ENCODE peak calls at places on chromosomes 3 and 15, in four cellular contexts. One of them, this sample, is unnamed.

GRCh38 chr3:3209057-3209456 is 29.6 kb upstream of the CRBN start:
- DNase-seq in K562: no peak
- DNase-seq in GM12878: no peak
- DNase-seq in H1: no peak
- DNase-seq in this sample: no peak

GRCh38 chr3:181561605-181562031 is 150.1 kb upstream of the SOX2 start:
- DNase-seq in GM12878: no peak
- DNase-seq in H1: no peak
- DNase-seq in K562: no peak
- DNase-seq in this sample: no peak

GRCh38 chr3:160018959-160019358 is 30.3 kb downstream of the IL12A start:
- DNase-seq in H1: no peak
- DNase-seq in K562: no peak
- DNase-seq in GM12878: no peak
- DNase-seq in this sample: no peak

GRCh38 chr3:38964646-38965045 is 87.1 kb downstream of the SCN11A start:
- DNase-seq in GM12878: no peak
- DNase-seq in K562: no peak
- DNase-seq in H1: no peak
- DNase-seq in this sample: no peak

GRCh38 chr3:100521439-100521845 is 29.0 kb downstream of the TMEM45A start:
- DNase-seq in H1: no peak
- DNase-seq in K562: no peak
- DNase-seq in GM12878: peak
- DNase-seq in this sample: no peak

GRCh38 chr3:170486398-170486797 is 67.7 kb downstream of the CLDN11 start:
- DNase-seq in H1: no peak
- DNase-seq in K562: no peak
- DNase-seq in GM12878: no peak
- DNase-seq in this sample: no peak

GRCh38 chr3:108175352-108175751 is 46.9 kb downstream of the IFT57 start:
- DNase-seq in H1: no peak
- DNase-seq in K562: no peak
- DNase-seq in GM12878: no peak
- DNase-seq in this sample: peak

GRCh38 chr15:78914027-78914764 is 30.6 kb downstream of the CTSH start:
- DNase-seq in GM12878: no peak
- DNase-seq in K562: no peak
- DNase-seq in H1: no peak
- DNase-seq in this sample: no peak

GRCh38 chr15:37056168-37056893 is 44.0 kb downstream of the MEIS2 start:
- DNase-seq in K562: peak
- DNase-seq in H1: no peak
- DNase-seq in GM12878: no peak
- DNase-seq in this sample: no peak

GRCh38 chr15:66675456-66675855 is 26.6 kb upstream of the SMAD6 start:
- DNase-seq in GM12878: no peak
- DNase-seq in H1: no peak
- DNase-seq in K562: no peak
- DNase-seq in this sample: no peak

GRCh38 chr3:38585791-38586420 is 63.6 kb downstream of the SCN5A start:
- DNase-seq in GM12878: no peak
- DNase-seq in H1: no peak
- DNase-seq in K562: no peak
- DNase-seq in this sample: no peak

GRCh38 chr3:24145981-24146822 is 201.1 kb downstream of the NR1D2 start:
- DNase-seq in H1: no peak
- DNase-seq in K562: no peak
- DNase-seq in GM12878: no peak
- DNase-seq in this sample: peak

GRCh38 chr15:71199384-71200351 is 84.4 kb downstream of the THSD4 start:
- DNase-seq in GM12878: no peak
- DNase-seq in H1: no peak
- DNase-seq in K562: no peak
- DNase-seq in this sample: peak

GRCh38 chr3:31038086-31038737 is 143.8 kb upstream of the GADL1 start:
- DNase-seq in H1: no peak
- DNase-seq in GM12878: no peak
- DNase-seq in K562: no peak
- DNase-seq in this sample: no peak

GRCh38 chr3:127488141-127488672 is 102.3 kb downstream of the TPRA1 start:
- DNase-seq in K562: no peak
- DNase-seq in H1: no peak
- DNase-seq in GM12878: no peak
- DNase-seq in this sample: no peak

GRCh38 chr15:71469393-71469792 is 341.0 kb upstream of the NR2E3 start:
- DNase-seq in K562: no peak
- DNase-seq in H1: no peak
- DNase-seq in GM12878: no peak
- DNase-seq in this sample: peak

GRCh38 chr3:139660269-139660668 is 17.5 kb downstream of the NMNAT3 start:
- DNase-seq in K562: no peak
- DNase-seq in H1: no peak
- DNase-seq in GM12878: no peak
- DNase-seq in this sample: no peak

GRCh38 chr3:139657936-139658335 is 19.8 kb downstream of the NMNAT3 start:
- DNase-seq in H1: no peak
- DNase-seq in GM12878: no peak
- DNase-seq in K562: no peak
- DNase-seq in this sample: no peak

GRCh38 chr3:139657434-139657833 is 20.3 kb downstream of the NMNAT3 start:
- DNase-seq in GM12878: no peak
- DNase-seq in H1: no peak
- DNase-seq in K562: no peak
- DNase-seq in this sample: no peak

GRCh38 chr3:139655880-139656279 is 21.9 kb downstream of the NMNAT3 start:
- DNase-seq in H1: no peak
- DNase-seq in GM12878: no peak
- DNase-seq in K562: no peak
- DNase-seq in this sample: no peak

DNA sequence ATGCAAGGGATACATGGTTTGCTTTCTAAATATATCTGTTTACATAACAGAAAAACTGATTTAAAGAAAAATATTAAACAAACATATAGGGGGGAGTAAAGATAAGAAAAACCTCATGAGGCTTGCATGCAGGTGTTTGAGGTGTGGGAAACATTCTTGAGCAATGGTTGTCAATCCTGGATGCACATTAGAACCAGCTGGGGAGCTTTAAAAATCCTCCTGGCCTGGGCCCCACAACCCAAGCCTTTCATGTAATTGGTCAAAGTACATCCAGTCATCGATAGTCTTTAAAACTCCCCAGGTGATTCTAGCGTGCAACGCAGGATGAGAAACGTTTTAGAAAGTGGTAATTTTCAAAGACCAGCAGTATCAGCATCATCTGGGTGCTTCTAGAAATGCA is 18.3 kb downstream of the NMNAT3 start:
- DNase-seq in H1: no peak
- DNase-seq in GM12878: no peak
- DNase-seq in K562: no peak
- DNase-seq in this sample: no peak
- TF ChIP-seq RFX5 in H1: no peak
- TF ChIP-seq RFX5 in GM12878: no peak
- TF ChIP-seq RFX5 in K562: no peak
- TF ChIP-seq RFX5 in this sample: no peak

GRCh38 chr3:177459397-177459796 is 262.1 kb upstream of the TBL1XR1 start:
- DNase-seq in GM12878: no peak
- DNase-seq in H1: no peak
- DNase-seq in K562: no peak
- DNase-seq in this sample: peak
- TF ChIP-seq CHD1 in GM12878: no peak
- TF ChIP-seq CHD1 in H1: no peak
- TF ChIP-seq CHD1 in K562: no peak
- TF ChIP-seq CHD1 in this sample: no peak

GRCh38 chr15:56765252-56765651 is 31.9 kb upstream of the ZNF280D start:
- DNase-seq in K562: no peak
- DNase-seq in H1: no peak
- DNase-seq in GM12878: no peak
- DNase-seq in this sample: peak
- TF ChIP-seq CEBPB in K562: no peak
- TF ChIP-seq CEBPB in H1: no peak
- TF ChIP-seq CEBPB in GM12878: no peak
- TF ChIP-seq CEBPB in this sample: no peak

GRCh38 chr3:34703058-34703457 is 904.6 kb downstream of the PDCD6IP start:
- DNase-seq in H1: no peak
- DNase-seq in GM12878: no peak
- DNase-seq in K562: no peak
- DNase-seq in this sample: no peak
- TF ChIP-seq RFX5 in H1: no peak
- TF ChIP-seq RFX5 in GM12878: no peak
- TF ChIP-seq RFX5 in K562: no peak
- TF ChIP-seq RFX5 in this sample: no peak

GRCh38 chr3:165903885-165904284 is 66.7 kb upstream of the BCHE start:
- DNase-seq in H1: no peak
- DNase-seq in GM12878: no peak
- DNase-seq in K562: no peak
- DNase-seq in this sample: no peak
- TF ChIP-seq CHD1 in H1: no peak
- TF ChIP-seq CHD1 in GM12878: no peak
- TF ChIP-seq CHD1 in K562: no peak
- TF ChIP-seq CHD1 in this sample: no peak